ENCODE peak calls at places on chromosomes 1 and 21, in four cellular contexts. B, A, T and C are unnamed samples.

GRCh38 chr1:21115098-21115760 is 61.5 kb downstream of the EIF4G3 start:
- ATAC-seq in B (no peak), A (no peak), T (no peak), C (no peak)

GRCh38 chr1:239389703-239390102 is 3.3 kb downstream of the CHRM3 start:
- ATAC-seq in B (no peak), A (no peak), T (no peak), C (no peak)

GRCh38 chr21:23861908-23862504 is 1745.3 kb downstream of the MRPL39 start:
- ATAC-seq in B (no peak), A (no peak), T (no peak), C (no peak)

GRCh38 chr1:175504875-175505555 is 238.4 kb downstream of the TNR start:
- ATAC-seq in B (peak; percentile 86), A (peak; percentile 33), T (no peak), C (no peak)

GRCh38 chr1:234564035-234565029 is 45.6 kb downstream of the IRF2BP2 start:
- ATAC-seq in B (no peak), A (peak; percentile 75), T (peak; percentile 95), C (peak; percentile 70)

GRCh38 chr1:67947114-67947513 is 103.3 kb downstream of the DIRAS3 start:
- ATAC-seq in B (peak; percentile 29), A (no peak), T (no peak), C (no peak)

GRCh38 chr1:201916649-201917249 is 28.1 kb downstream of the SHISA4 start:
- ATAC-seq in B (no peak), A (peak; percentile 78), T (no peak), C (peak; percentile 83)

GRCh38 chr1:67058242-67058641 is 4.3 kb upstream of the SLC35D1 start:
- ATAC-seq in B (no peak), A (no peak), T (no peak), C (no peak)

GRCh38 chr1:19315378-19316206 is 3.5 kb downstream of the SLC66A1 start:
- ATAC-seq in B (no peak), A (peak; percentile 3), T (no peak), C (no peak)

GRCh38 chr1:224211262-224211962 is 28.4 kb downstream of the DEGS1 start:
- ATAC-seq in B (no peak), A (no peak), T (no peak), C (no peak)

GRCh38 chr1:108063703-108064102 is 98.7 kb upstream of the VAV3 start:
- ATAC-seq in B (no peak), A (no peak), T (no peak), C (no peak)

GRCh38 chr1:241976264-241976663 is 18.7 kb downstream of the BECN2 start:
- ATAC-seq in B (no peak), A (peak; percentile 88), T (no peak), C (no peak)

GRCh38 chr1:22709891-22710687 is 550 bp upstream of the EPHB2 start:
- ATAC-seq in B (peak; percentile 24), A (peak; percentile 67), T (peak; percentile 61), C (peak; percentile 74)

GRCh38 chr1:41650176-41650519 is 165.7 kb upstream of the EDN2 start:
- ATAC-seq in B (peak; percentile 45), A (no peak), T (peak; percentile 67), C (no peak)

GRCh38 chr1:239718997-239719628 is 332.7 kb downstream of the CHRM3 start:
- ATAC-seq in B (no peak), A (no peak), T (no peak), C (no peak)

GRCh38 chr1:54371936-54372385 is 34.2 kb downstream of the SSBP3 start:
- ATAC-seq in B (no peak), A (no peak), T (no peak), C (no peak)

GRCh38 chr1:17630048-17630830 is 90.7 kb downstream of the ARHGEF10L start:
- ATAC-seq in B (no peak), A (peak; percentile 11), T (no peak), C (peak; percentile 85)

GRCh38 chr1:54396280-54396903 is 9.8 kb downstream of the SSBP3 start:
- ATAC-seq in B (no peak), A (peak; percentile 57), T (no peak), C (no peak)

GRCh38 chr1:202170726-202171125 is 10.3 kb upstream of the PTPN7 start:
- ATAC-seq in B (no peak), A (no peak), T (no peak), C (no peak)

GRCh38 chr1:169873582-169874200 is 20.0 kb downstream of the SCYL3 start:
- ATAC-seq in B (no peak), A (no peak), T (no peak), C (no peak)

GRCh38 chr1:223233410-223234163 is 90.5 kb upstream of the TLR5 start:
- ATAC-seq in B (peak; percentile 52), A (peak; percentile 88), T (peak; percentile 83), C (peak; percentile 72)

GRCh38 chr1:8153961-8154360 is 127.9 kb upstream of the ERRFI1 start:
- ATAC-seq in B (no peak), A (no peak), T (no peak), C (no peak)
- H3K4me1 ChIP-seq in B (peaks cover 7% of the 10 kb centered on the region), A (no peaks in the 10 kb centered on the region), T (peaks cover 38% of the 10 kb centered on the region), C (peaks cover 43% of the 10 kb centered on the region)

GRCh38 chr1:235601087-235601486 is 48.5 kb downstream of the GNG4 start:
- ATAC-seq in B (peak; percentile 88), A (peak; percentile 77), T (peak; percentile 80), C (no peak)
- H3K4me3 ChIP-seq in B (no peak overlapping the region), A (no peak overlapping the region), T (no peak overlapping the region), C (no peak overlapping the region)

DNA sequence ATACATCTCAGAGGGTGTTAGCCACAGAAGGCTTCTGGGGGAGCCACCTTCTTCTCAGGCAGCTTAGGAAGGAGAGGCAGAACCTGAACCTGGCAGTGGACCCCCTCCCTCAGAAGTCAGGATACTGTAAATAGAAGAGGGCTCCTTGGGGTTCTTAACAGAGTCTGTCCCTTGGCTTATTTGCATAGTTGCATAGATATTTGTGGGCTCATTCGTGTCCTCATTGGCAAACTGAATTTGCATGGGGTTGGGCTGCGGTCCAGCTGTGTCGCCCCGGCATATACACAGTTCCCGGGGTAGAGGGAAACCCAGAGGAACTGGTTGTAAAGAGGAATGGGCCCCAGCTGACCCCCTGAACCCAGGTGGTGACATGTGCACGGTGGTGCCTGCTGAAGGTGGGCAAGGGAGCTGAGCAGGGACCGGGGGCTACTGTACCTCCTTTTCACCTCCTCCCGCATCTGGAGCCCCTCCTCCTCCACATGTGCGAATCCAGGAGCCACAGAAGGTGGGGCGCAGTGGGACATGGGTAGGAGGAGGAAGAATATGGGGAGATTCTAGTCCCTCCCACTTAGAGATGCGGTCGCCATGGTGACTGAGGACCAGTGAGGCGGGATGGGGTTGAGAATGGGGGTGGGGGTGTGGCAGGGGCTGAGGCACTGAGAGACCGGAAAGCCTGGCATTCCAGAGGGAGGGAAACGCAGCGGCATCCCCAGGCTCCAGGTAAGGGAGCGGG is 3.8 kb upstream of the SEMA4A start:
- ATAC-seq in B (peak; percentile 86), A (peak; percentile 12), T (no peak), C (no peak)
- TF ChIP-seq POLR2AphosphoS5 in B (peak; percentile 51), A (no peak), T (no peak), C (no peak)

DNA sequence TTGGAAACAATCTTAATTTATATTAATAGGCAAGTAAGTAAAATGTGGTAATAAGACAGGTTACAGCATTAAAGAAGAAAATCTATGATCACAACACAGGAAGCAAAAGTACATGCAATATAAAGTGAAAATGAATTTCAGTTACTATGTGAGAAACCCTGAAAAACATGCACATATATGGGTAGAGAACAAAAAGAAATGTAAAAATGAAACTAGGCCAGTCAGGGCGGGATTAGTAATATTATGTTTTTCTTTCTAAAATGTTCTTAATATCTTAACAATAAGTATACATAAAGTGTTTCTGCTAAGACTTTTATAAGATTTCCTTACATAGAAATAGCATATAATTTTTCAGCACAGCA is 15.6 kb downstream of the DUSP10 start:
- ATAC-seq in B (no peak), A (no peak), T (no peak), C (no peak)
- H3K4me1 ChIP-seq in B (peaks cover 4% of the 10 kb centered on the region), A (peaks cover 47% of the 10 kb centered on the region), T (no peaks in the 10 kb centered on the region), C (peaks cover 78% of the 10 kb centered on the region)